ENCODE peak calls at places on chromosomes 5 and 9, in nine cellular contexts. X is PC-9, Z is psoas muscle, L is endothelial cell, S is foreskin fibroblast, F is Panc1, B is osteocyte, A is GM13977, U is endodermal cell. H is an unnamed sample.

GRCh38 chr5:96337048-96337781 is 95.8 kb downstream of the PCSK1 start:
- DNase-seq in F (no peak), S (no peak), X (no peak), U (no peak), L (no peak), B (no peak), A (no peak), Z (no peak), H (no peak)

GRCh38 chr9:36328798-36329411 is 70.7 kb upstream of the GNE start:
- DNase-seq in S (peak; percentile 83), A (peak; percentile 70), L (peak; percentile 60), U (no peak), F (peak; percentile 73), X (peak; percentile 65), B (no peak), Z (no peak), H (peak; percentile 67)

GRCh38 chr5:172503925-172504730 is 49.8 kb upstream of the SH3PXD2B start:
- DNase-seq in L (no peak), S (no peak), X (no peak), F (no peak), U (peak; percentile 29), Z (peak; percentile 61), B (peak; percentile 64), A (no peak), H (no peak)

GRCh38 chr9:136264046-136264802 is 18.6 kb upstream of the QSOX2 start:
- DNase-seq in A (no peak), B (no peak), U (no peak), S (no peak), L (no peak), Z (no peak), F (no peak), X (no peak), H (no peak)

GRCh38 chr9:82466616-82467251 is 478.2 kb downstream of the SPATA31D1 start:
- DNase-seq in A (no peak), F (no peak), Z (peak; percentile 17), U (peak; percentile 90), L (peak; percentile 67), B (no peak), S (peak; percentile 35), X (no peak), H (no peak)

GRCh38 chr9:38371495-38371894 is 21.0 kb upstream of the ALDH1B1 start:
- DNase-seq in A (peak; percentile 75), F (peak; percentile 22), L (no peak), X (no peak), U (peak; percentile 61), Z (no peak), B (no peak), S (peak; percentile 12), H (peak; percentile 46)

GRCh38 chr9:10059044-10059443 is 553.8 kb downstream of the PTPRD start:
- DNase-seq in X (no peak), A (no peak), L (no peak), B (no peak), S (peak; percentile 1), U (no peak), F (no peak), Z (no peak), H (no peak)

GRCh38 chr5:5637163-5637562 is 214.7 kb downstream of the ICE1 start:
- DNase-seq in Z (no peak), S (no peak), U (no peak), F (no peak), B (no peak), L (no peak), X (no peak), A (no peak), H (no peak)

GRCh38 chr9:5620494-5620893 is 8.4 kb upstream of the RIC1 start:
- DNase-seq in L (no peak), Z (no peak), X (no peak), A (no peak), F (no peak), S (no peak), U (no peak), B (no peak), H (no peak)

GRCh38 chr9:130598188-130598587 is 18.8 kb downstream of the FUBP3 start:
- DNase-seq in X (no peak), U (no peak), B (no peak), A (no peak), Z (no peak), L (no peak), S (no peak), F (no peak), H (no peak)

GRCh38 chr5:155087036-155087435 is 73.5 kb downstream of the KIF4B start:
- DNase-seq in Z (no peak), S (peak; percentile 43), U (no peak), F (no peak), X (no peak), A (no peak), L (no peak), B (no peak), H (no peak)

GRCh38 chr5:14810941-14811573 is 60.5 kb downstream of the ANKH start:
- DNase-seq in F (no peak), B (no peak), L (no peak), S (no peak), X (no peak), A (no peak), Z (no peak), U (no peak), H (no peak)

GRCh38 chr9:852539-852938 is 11.0 kb downstream of the DMRT1 start:
- DNase-seq in L (no peak), S (no peak), X (no peak), Z (no peak), F (no peak), B (no peak), A (peak; percentile 25), U (no peak), H (no peak)

GRCh38 chr9:97293207-97293721 is 14.2 kb upstream of the CCDC180 start:
- DNase-seq in X (no peak), S (peak; percentile 67), U (peak; percentile 65), L (peak; percentile 43), A (no peak), B (no peak), Z (peak; percentile 66), F (no peak), H (no peak)

DNA sequence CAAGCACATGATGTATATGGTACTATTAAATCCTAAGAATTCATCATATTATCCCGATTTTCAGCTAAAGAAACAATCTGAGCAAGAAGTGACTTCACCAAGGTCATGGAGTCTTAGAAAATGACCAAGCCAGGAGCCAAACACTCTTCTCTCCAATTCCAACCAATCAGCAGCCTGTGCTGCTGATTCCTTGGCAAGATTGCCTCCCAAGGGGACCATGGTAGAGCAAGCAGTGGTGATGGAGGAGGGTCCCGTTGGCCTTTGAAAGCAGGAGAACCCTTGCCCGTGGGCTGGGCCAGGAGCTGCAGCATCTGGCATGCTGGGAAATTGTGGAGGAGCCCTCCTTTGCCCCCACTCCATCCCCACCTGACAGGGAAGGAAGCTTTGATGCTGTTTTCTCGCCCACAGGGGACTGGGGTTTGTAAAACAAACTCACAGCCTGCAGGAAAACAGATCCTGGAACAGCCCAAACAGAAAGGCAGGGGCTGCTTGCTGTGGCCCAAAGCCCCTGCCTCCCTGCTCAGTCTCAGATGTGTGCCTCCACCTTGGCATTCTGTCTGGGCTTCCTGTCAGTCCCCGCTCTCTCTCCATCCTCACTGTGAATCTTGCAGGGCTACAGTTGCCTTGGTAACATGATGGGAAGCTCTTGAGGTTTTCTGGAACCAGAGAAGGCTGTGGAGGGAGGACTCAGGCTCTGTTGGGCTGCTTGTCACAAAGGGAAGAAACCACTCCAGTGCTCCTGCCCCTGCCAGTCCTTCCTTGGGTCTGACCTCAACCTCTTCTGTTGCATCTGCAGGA is 70.8 kb upstream of the HSPA9 start:
- DNase-seq in Z (no peak), A (no peak), U (peak; percentile 36), B (no peak), X (no peak), F (no peak), L (no peak), S (no peak), H (no peak)
- TF ChIP-seq CTCF in Z (no peak), A (no peak), U (no peak), B (no peak), X (no peak), F (no peak), L (no peak), S (no peak), H (no peak)

GRCh38 chr5:69187342-69187741 is 2.0 kb upstream of the CENPH start:
- DNase-seq in U (no peak), B (peak; percentile 10), Z (no peak), L (no peak), X (no peak), A (no peak), F (no peak), S (no peak), H (no peak)
- TF ChIP-seq CTCF in U (no peak), B (no peak), Z (no peak), L (no peak), X (no peak), A (no peak), F (no peak), S (no peak), H (no peak)

DNA sequence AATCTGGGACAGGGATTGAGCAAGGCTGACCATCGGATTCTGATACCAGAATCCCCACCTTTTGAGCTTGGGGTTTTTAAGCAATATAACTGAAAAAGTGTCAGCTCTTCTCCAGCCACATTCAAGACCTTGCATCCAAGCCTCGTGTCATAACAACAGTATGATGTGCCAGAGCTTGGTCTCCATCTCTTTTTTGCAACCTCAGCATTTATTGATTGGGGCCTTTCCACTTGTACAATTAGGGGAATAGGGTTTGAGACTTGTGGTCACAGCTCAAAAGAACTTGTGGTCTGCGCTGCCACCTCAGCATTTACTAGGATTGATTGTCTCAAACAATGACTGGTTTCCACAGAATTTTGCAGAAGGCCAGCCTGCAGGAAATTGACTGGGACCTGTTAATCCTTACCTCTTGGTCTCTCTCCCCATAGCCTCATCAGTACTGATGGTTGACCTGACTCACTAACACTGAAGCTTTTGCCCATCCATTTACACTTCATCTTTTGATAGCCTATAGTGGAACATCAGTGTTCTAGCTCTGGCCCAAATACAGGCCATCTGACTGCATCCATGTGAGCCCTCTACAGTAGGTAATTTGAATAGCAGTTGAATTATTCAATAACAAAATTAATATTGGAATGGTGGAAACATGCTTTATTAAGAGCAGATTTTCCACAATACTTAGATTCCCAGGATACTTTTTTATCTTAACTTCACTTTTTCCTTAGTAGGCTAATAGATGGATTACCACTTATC is 381.6 kb upstream of the PRR16 start:
- DNase-seq in B (no peak), F (no peak), U (no peak), A (no peak), X (no peak), S (no peak), Z (no peak), L (no peak), H (no peak)
- TF ChIP-seq CTCF in B (no peak), F (no peak), U (peak; percentile 50), A (no peak), X (peak; percentile 26), S (no peak), Z (no peak), L (no peak), H (no peak)

GRCh38 chr5:169020102-169020501 is 280.8 kb downstream of the SLIT3 start:
- DNase-seq in X (no peak), B (no peak), L (peak; percentile 23), A (no peak), S (no peak), Z (no peak), F (no peak), U (no peak), H (no peak)
- TF ChIP-seq CTCF in X (no peak), B (no peak), L (no peak), A (no peak), S (no peak), Z (no peak), F (no peak), U (no peak), H (no peak)